ENCODE peak calls at places on chromosome 11, in four cellular contexts. K, O, C and I are unnamed samples.

GRCh38 chr11:43145653-43146052 is 166.1 kb upstream of the API5 start:
- DNase-seq in O (no peak), C (no peak), K (no peak), I (no peak)

GRCh38 chr11:91869751-91870150 is 354.9 kb upstream of the FAT3 start:
- DNase-seq in C (no peak), O (no peak), K (no peak), I (no peak)

GRCh38 chr11:126459691-126460404 is 104.4 kb downstream of the ST3GAL4 start:
- DNase-seq in K (no peak), O (no peak), C (no peak), I (no peak)

GRCh38 chr11:8930456-8931175 is 2.1 kb downstream of the C11orf16 start:
- DNase-seq in C (no peak), K (no peak), O (no peak), I (no peak)

GRCh38 chr11:129143335-129143734 is 48.8 kb downstream of the ARHGAP32 start:
- DNase-seq in K (no peak), C (peak), O (no peak), I (peak)

GRCh38 chr11:133134561-133135173 is 397.6 kb downstream of the OPCML start:
- DNase-seq in O (peak), K (peak), C (peak), I (peak)

GRCh38 chr11:105132716-105133511 is 6.7 kb downstream of the CARD18 start:
- DNase-seq in O (no peak), K (no peak), C (peak), I (no peak)

GRCh38 chr11:205221-206001 is 1.8 kb downstream of the BET1L start:
- DNase-seq in K (no peak), C (no peak), O (no peak), I (no peak)

GRCh38 chr11:72361321-72361720 is 73.0 kb downstream of the CLPB start:
- DNase-seq in K (no peak), C (no peak), O (no peak), I (no peak)

DNA sequence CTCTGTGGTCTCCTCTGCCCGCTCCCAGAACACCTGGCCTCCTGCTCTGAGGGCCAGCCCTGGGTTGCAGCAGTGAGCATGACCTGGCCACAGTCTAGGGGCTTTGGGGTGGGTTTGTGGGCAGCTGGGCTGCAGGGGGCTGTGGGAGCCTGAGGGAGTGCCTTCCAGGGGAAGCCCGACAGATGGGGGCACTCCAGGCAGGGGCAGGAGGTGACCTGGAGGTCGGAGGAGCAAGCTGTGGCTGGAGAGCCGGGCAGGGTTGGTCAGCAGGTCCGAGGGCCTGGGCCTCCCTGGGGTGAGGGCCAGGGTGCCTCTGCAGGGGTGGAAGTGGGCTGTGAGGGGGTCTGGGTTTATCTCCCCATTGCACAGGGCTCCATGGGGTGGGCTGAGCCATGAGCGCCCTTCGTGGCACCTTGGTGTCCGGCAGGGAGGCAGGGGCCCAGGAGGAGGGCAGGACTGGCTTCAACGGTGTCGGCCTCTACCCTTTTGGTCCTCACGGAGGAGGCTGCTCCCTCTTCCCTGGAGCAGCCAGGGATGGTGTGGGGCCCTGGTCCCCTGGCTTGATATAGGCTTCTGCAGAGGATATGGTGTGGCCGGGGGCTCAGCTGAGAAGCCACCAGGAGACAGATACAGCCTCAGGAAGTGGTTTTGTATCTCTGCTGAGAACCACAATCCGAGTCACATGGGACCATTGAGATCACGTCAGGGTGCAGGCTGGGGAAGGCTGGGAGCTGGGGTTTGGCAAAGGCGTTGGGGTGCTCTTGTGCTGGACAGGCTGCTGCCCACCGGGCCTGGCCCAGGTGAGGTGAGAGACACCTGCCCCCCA is 22.3 kb downstream of the KCNQ1 start:
- DNase-seq in K (no peak), O (peak), C (no peak), I (no peak)
- TF ChIP-seq ELF4 in K (no peak), O (no peak), C (no peak), I (no peak)

GRCh38 chr11:27291302-27291889 is 71.6 kb downstream of the CCDC34 start:
- DNase-seq in C (no peak), O (no peak), K (peak), I (no peak)
- TF ChIP-seq ELF4 in C (no peak), O (no peak), K (no peak), I (no peak)

GRCh38 chr11:13883042-13883441 is 79.5 kb upstream of the SPON1 start:
- DNase-seq in C (no peak), K (no peak), O (no peak), I (no peak)
- TF ChIP-seq ELF4 in C (no peak), K (no peak), O (no peak), I (no peak)

GRCh38 chr11:75140269-75141138 is 10.4 kb upstream of the SLCO2B1 start:
- DNase-seq in C (peak), O (peak), K (peak), I (peak)

GRCh38 chr11:75143420-75143731 is 7.5 kb upstream of the SLCO2B1 start:
- DNase-seq in O (no peak), K (no peak), C (no peak), I (no peak)

GRCh38 chr11:75141166-75141565 is 9.7 kb upstream of the SLCO2B1 start:
- DNase-seq in C (no peak), O (no peak), K (no peak), I (no peak)

GRCh38 chr11:75144716-75145014 is 6.2 kb upstream of the SLCO2B1 start:
- DNase-seq in O (no peak), K (no peak), C (no peak), I (no peak)

GRCh38 chr11:75142714-75143419 is 8.0 kb upstream of the SLCO2B1 start:
- DNase-seq in C (peak), O (peak), K (no peak), I (no peak)
- TF ChIP-seq ELF4 in C (no peak), O (no peak), K (no peak), I (no peak)

GRCh38 chr11:17807034-17807433 is 72.5 kb downstream of the KCNC1 start:
- DNase-seq in O (no peak), K (no peak), C (peak), I (no peak)
- TF ChIP-seq ELF4 in O (no peak), K (no peak), C (no peak), I (no peak)

DNA sequence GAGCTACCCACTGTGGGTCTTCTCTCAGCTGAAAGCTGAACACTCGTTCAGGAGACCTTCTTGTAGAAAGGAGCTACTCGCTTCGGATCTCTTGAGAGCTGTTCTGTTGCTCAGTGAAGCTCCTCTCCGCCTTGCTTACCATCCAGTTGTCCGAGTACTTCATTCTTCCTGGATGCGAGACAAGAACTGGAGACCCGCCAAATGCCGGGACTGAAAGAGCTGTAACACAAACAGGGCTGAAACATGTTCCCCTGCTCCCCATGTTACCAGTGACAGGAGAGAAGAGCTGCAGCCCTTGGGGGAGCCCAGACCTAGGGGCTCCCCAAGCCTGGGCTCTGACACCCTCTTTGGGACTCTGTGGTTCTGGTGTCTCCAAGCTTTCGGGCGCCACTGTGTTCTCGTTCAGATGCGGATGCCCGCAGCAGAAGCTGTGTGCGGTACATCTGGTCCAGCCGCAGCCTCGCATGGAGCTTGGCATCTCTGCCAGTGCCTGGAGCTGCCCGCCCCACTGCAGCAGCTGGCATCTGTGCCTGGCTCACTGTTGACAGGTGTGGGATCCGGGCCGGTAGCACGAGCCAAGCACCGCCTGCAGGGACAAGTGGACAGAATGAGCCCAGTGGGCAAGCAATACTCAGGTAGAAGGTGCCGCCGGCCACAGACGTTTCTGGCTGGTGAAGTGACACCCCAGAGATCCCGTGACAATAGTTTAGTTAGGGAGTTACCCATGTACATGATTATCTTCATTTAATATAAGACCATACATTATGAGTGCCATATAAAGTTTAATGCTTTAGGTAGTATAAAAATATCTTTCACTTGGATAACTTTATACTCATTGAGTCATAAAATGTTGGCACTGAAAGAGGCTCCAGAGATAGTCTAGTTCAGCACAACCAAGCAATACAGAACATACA is 49.1 kb downstream of the EMSY start:
- DNase-seq in C (no peak), K (no peak), O (no peak), I (no peak)
- TF ChIP-seq ELF4 in C (no peak), K (no peak), O (no peak), I (no peak)

GRCh38 chr11:62682518-62682917 is 3.6 kb upstream of the UBXN1 start:
- DNase-seq in C (no peak), K (no peak), O (no peak), I (no peak)
- TF ChIP-seq ELF4 in C (no peak), K (no peak), O (no peak), I (no peak)

DNA sequence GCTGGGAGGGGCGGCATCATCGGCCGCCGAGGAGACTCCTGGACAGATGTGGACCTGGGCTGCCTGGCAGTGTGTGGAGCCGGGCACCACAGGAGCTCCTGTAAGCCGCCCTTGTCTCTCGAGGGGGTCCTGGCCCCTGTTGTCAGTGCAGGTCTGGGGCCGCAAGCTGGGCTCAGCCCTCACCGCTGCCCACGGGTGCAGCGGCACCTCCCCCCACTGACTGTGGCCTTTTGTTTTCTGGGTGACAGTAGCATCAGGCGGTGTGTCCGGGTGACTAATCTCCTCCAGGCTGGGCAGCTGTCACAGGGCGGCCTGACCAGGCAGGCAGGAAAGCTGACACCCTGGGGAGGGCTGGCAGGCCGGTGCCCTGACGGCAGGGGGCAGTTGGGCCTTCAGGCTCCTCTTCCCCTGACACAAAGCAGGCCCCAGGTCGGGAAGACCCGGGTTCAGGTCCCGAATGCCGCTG is 16.2 kb downstream of the DGKZ start:
- DNase-seq in O (no peak), C (no peak), K (no peak), I (no peak)
- TF ChIP-seq ELF4 in O (no peak), C (no peak), K (no peak), I (no peak)

GRCh38 chr11:75635009-75635909 is 33.6 kb downstream of the MAP6 start:
- DNase-seq in C (no peak), O (no peak), K (no peak), I (no peak)

GRCh38 chr11:75631086-75631694 is 37.6 kb downstream of the MAP6 start:
- DNase-seq in K (no peak), O (no peak), C (no peak), I (no peak)

GRCh38 chr11:75633409-75634011 is 35.3 kb downstream of the MAP6 start:
- DNase-seq in O (no peak), K (no peak), C (no peak), I (no peak)

GRCh38 chr11:75632962-75633361 is 35.9 kb downstream of the MAP6 start:
- DNase-seq in K (no peak), O (no peak), C (no peak), I (no peak)

DNA sequence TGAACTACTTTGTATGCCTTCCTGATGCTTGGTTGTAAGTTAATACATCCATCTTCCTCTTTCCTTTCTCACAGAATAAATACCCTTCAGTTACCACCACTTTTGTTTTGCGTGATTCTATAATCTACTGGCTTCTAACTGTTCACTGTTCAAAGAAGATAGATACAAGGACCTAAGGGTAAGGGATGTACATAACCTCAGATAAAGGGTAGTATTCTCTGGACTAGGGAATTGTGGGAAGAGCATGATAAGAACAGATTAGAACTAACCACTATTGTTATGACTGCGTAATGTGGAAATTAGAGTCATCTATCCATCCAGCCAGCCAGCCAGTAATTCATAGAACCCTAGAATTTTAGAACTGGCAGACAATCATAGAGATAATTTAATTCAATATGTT is 36.4 kb downstream of the MAP6 start:
- DNase-seq in O (no peak), C (no peak), K (no peak), I (no peak)
- TF ChIP-seq ELF4 in O (no peak), C (no peak), K (no peak), I (no peak)